ENCODE peak calls at places on chromosomes 5 and 9, in seven cellular contexts. I is HCT116, P is A549, R is SK-N-SH, F is HepG2, C is GM12878, Q is GM23338. D is an unnamed sample.

GRCh38 chr5:31408814-31409213 is 123.1 kb downstream of the DROSHA start:
- DNase-seq in R (no peak), F (no peak), Q (no peak), C (no peak), P (no peak), I (no peak), D (no peak)

GRCh38 chr5:15704397-15704947 is 204.5 kb downstream of the FBXL7 start:
- DNase-seq in C (no peak), Q (no peak), R (no peak), P (no peak), I (no peak), F (no peak), D (no peak)

GRCh38 chr9:31500422-31500821 is 884.0 kb upstream of the ACO1 start:
- DNase-seq in I (no peak), Q (no peak), F (no peak), P (no peak), C (no peak), R (no peak), D (no peak)

GRCh38 chr9:133712221-133713100 is 25.7 kb downstream of the SARDH start:
- DNase-seq in R (no peak), I (no peak), Q (no peak), P (no peak), F (no peak), C (no peak), D (no peak)

GRCh38 chr9:133107961-133108793 is 12.9 kb downstream of the RALGDS start:
- DNase-seq in I (no peak), F (no peak), C (no peak), P (no peak), R (no peak), Q (no peak), D (no peak)

GRCh38 chr5:96322217-96322616 is 110.8 kb downstream of the PCSK1 start:
- DNase-seq in P (no peak), F (no peak), C (no peak), R (no peak), Q (no peak), I (no peak), D (no peak)

GRCh38 chr5:94744906-94745305 is 126.4 kb downstream of the SLF1 start:
- DNase-seq in Q (no peak), I (no peak), P (no peak), F (no peak), R (no peak), C (no peak), D (no peak)

GRCh38 chr5:51272957-51273356 is 110.3 kb upstream of the ISL1 start:
- DNase-seq in F (no peak), P (no peak), C (no peak), Q (peak), I (no peak), R (no peak), D (no peak)

GRCh38 chr5:43973318-43973717 is 370.3 kb downstream of the NNT start:
- DNase-seq in F (peak), Q (no peak), R (no peak), P (no peak), C (no peak), I (no peak), D (peak)

GRCh38 chr5:57366744-57367143 is 115.9 kb downstream of the ACTBL2 start:
- DNase-seq in Q (no peak), I (peak), C (no peak), R (no peak), P (peak), F (peak), D (no peak)

GRCh38 chr5:68962632-68963484 is 131.0 kb upstream of the SLC30A5 start:
- DNase-seq in Q (peak), I (peak), R (peak), P (peak), C (no peak), F (peak), D (peak)

GRCh38 chr5:141733198-141733597 is 51.2 kb upstream of the ARAP3 start:
- DNase-seq in P (no peak), F (no peak), I (no peak), C (no peak), R (no peak), Q (no peak), D (no peak)

GRCh38 chr9:91160599-91161464 is 200.9 kb downstream of the AUH start:
- DNase-seq in I (no peak), R (no peak), P (no peak), Q (no peak), F (no peak), C (no peak), D (no peak)

GRCh38 chr5:169735913-169736312 is 98.8 kb downstream of the DOCK2 start:
- DNase-seq in F (no peak), I (no peak), Q (no peak), P (no peak), C (no peak), R (no peak), D (no peak)

GRCh38 chr5:88045931-88046461 is 222.6 kb downstream of the TMEM161B start:
- DNase-seq in C (no peak), P (no peak), R (no peak), Q (no peak), I (no peak), F (no peak), D (no peak)

GRCh38 chr5:61055434-61056006 is 106.7 kb downstream of the SMIM15 start:
- DNase-seq in C (peak), P (peak), F (peak), R (peak), Q (peak), I (no peak), D (peak)

GRCh38 chr9:21728781-21729180 is 73.7 kb upstream of the MTAP start:
- DNase-seq in C (no peak), R (no peak), P (no peak), F (no peak), I (no peak), Q (no peak), D (no peak)

GRCh38 chr9:135586601-135587109 is 25.1 kb downstream of the PAEP start:
- DNase-seq in C (no peak), R (no peak), F (no peak), Q (no peak), I (no peak), P (no peak), D (no peak)

GRCh38 chr9:137575382-137575724 is 3.4 kb downstream of the DPH7 start:
- DNase-seq in R (no peak), C (peak), P (no peak), F (no peak), I (no peak), Q (no peak), D (no peak)

GRCh38 chr5:131252824-131253171 is 11.1 kb upstream of the CDC42SE2 start:
- DNase-seq in Q (no peak), C (peak), R (no peak), P (no peak), F (no peak), I (no peak), D (peak)

GRCh38 chr5:170520319-170520718 is 16.5 kb downstream of the KCNIP1 start:
- DNase-seq in C (no peak), R (no peak), I (no peak), P (no peak), F (no peak), Q (no peak), D (no peak)

GRCh38 chr5:36820900-36821299 is 55.7 kb upstream of the NIPBL start:
- DNase-seq in C (no peak), R (no peak), I (no peak), Q (no peak), F (no peak), P (no peak), D (peak)

GRCh38 chr5:126808619-126809018 is 31.7 kb downstream of the LMNB1 start:
- DNase-seq in R (peak), P (peak), I (no peak), F (peak), C (no peak), Q (peak), D (no peak)

GRCh38 chr9:114202396-114202795 is 47.1 kb downstream of the COL27A1 start:
- DNase-seq in F (no peak), C (no peak), P (no peak), I (no peak), Q (no peak), R (no peak), D (peak)

GRCh38 chr9:125430161-125430485 is 168.5 kb downstream of the GAPVD1 start:
- DNase-seq in P (no peak), R (peak), C (no peak), Q (no peak), F (no peak), I (no peak), D (no peak)

GRCh38 chr5:43699910-43700309 is 96.9 kb downstream of the NNT start:
- DNase-seq in R (no peak), F (no peak), C (no peak), I (no peak), Q (no peak), P (no peak), D (no peak)

DNA sequence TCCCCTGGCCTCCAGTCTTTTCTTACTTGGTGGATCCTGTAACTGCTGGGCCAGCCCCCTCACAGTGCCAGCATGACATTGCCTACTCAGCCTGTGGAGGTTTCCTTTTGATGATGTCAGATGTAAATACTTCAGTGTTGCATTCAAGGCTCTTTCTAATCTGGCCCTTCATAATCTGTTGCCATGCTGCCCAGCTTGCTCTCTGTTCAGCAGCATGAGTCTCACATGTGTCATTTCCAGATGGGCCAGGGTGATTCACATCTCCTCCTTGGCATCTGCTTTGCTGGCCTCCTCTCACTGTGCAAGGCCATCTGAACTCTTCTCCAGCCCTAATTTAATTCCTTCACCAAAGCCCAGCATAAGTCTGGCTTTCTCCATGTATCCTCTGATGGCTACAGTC is 57.2 kb downstream of the MAST4 start:
- DNase-seq in P (no peak), I (no peak), C (no peak), Q (no peak), F (no peak), R (no peak), D (no peak)
- TF ChIP-seq REST in P (no peak), I (no peak), C (no peak), Q (no peak), F (no peak), R (no peak), D (no peak)

DNA sequence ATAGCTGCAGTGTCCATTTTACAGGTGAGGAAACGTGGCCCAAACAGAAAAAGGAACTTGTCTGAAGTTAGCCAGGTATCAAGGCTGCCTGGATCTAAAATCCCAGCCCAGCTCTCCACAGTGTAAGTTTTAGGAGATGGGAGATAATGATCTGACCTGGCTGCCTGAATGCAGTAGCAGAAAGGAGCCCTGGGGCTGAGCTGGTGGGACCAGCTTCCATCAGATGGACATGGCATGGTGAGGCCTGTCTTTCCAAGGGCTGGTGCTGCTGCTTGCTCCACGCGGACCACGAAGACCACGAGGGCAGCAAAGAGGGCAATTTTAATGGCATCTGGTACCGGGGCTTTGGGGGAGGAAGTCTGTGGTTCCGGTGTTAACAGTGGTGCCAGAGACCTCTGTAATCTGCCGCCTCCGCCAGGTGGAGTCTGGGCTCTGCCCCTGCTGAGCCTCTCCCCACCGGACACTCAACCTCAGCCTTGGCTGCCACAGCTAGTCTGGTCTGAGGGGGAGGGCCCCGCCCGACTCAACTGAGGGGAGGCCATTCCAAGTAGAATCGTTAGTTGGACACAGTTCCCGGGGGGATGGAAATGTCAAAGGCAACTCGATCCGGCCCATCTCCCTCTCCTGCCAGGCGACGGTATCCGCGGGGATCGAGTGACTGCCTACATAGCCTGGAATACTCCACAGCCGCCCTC is 650 bp downstream of the MYORG start:
- DNase-seq in C (no peak), I (no peak), Q (peak), P (peak), R (peak), F (peak), D (peak)
- TF ChIP-seq CTCF in C (no peak), I (peak), Q (no peak), P (peak), R (peak), F (peak), D (peak)

DNA sequence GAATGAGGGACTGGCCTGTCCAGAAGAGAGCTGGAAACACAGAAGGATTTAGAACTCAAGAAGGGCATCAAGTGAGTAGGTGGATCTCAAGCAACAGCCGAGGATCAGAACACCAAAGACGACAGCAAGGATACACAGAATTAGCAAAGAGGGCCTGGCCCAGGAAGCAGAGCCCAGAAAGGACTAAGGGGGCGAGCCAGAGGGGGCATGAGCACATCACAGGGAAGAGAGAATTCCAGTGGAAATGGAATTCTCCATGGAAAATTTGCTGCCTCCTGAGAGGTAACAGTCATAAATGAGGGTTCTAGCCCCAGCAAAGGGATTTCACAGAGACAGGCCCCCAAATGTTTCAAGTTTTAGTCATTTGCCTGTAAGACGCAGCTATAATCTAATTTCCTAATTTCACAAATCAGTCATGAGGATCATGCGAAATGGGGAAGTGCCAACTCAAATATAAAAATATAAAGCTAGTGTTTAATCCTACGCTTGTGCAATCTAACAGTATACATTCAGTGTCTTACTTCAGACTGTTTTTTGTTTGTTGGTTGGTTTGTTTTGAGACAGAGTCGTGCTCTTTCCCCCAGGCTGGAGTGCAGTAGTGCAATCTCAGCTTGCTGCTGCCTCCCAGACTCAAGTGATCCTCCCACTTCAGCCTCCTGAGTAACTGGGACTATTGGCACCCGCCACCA is 46.7 kb downstream of the FNBP1 start:
- DNase-seq in R (no peak), P (no peak), F (no peak), I (no peak), C (no peak), Q (no peak), D (peak)
- H3K27ac ChIP-seq in R (peak), P (no peak), F (no peak), I (no peak), C (peak), Q (no peak), D (peak)

DNA sequence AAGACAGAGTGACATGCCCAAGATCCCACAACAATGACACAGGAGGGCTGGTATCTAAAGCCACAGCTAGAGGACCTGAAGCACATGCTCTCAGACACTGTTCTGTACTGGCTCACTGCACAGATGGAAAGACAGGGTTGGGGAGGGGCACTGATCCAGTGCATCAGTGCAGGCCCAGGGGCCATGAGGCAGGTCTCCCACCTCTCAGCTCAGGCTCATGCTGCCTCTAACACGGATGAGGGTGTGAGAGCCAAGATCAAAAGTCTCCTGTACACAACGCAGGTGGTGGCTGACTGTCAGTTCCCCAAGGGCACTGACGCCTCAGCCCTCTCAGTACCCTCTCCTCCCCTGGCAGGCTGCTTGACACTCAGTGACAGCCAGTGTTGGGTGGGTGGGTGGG is 10.9 kb downstream of the RAPGEF1 start:
- DNase-seq in I (no peak), F (no peak), R (peak), C (no peak), P (no peak), Q (no peak), D (peak)
- TF ChIP-seq REST in I (no peak), F (no peak), R (no peak), C (no peak), P (no peak), Q (no peak), D (no peak)

DNA sequence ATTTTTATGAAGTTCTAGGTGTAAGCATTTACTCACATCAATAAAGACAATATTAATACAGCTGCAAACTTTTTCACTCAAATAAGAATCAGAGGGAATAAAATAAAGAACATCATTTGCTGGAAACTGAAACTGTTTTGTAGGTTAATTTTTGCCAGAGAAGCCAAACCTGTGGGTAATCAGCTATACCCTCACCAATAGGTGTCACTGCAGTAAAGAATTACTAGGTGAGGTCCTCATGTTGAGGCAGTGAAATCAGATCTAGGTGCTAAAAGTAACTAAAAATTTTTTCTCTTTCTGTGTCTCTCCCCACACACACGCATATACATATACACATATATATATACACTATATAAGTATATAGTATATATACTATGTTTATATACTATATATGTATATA is 1016.3 kb upstream of the SEMA6A start:
- DNase-seq in F (peak), I (peak), R (peak), C (no peak), P (no peak), Q (peak), D (no peak)
- TF ChIP-seq CTCF in F (peak), I (peak), R (no peak), C (peak), P (no peak), Q (peak), D (no peak)

DNA sequence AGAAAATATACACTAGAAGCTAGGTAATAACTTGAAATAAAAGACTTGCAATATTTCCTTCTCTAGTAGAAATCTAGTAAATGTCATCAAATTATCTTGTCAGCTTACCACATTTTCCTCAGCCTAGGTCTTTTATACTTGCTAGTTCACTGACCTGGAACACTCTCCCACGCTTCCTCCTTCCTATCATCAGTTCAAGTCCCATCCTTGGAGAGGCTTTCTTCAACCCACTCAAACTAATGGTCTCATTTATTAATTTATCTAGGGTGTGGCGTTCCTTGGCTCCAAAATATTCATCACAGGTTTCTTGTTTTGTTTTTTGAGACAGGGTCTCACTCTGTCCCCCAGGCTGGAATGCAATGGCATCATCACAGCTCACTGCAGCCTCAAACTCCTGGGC is 2.9 kb downstream of the FAM13B start:
- DNase-seq in I (no peak), C (no peak), P (no peak), F (no peak), Q (no peak), R (no peak), D (no peak)
- H3K27ac ChIP-seq in I (no peak), C (peak), P (no peak), F (no peak), Q (no peak), R (no peak), D (no peak)

GRCh38 chr5:139653616-139654015 is 5.5 kb downstream of the CXXC5 start:
- DNase-seq in F (no peak), I (no peak), R (no peak), Q (peak), C (no peak), P (no peak), D (no peak)

GRCh38 chr5:139655727-139656271 is 7.7 kb downstream of the CXXC5 start:
- DNase-seq in R (peak), Q (peak), I (no peak), F (peak), P (no peak), C (no peak), D (no peak)

GRCh38 chr5:139652788-139653241 is 4.7 kb downstream of the CXXC5 start:
- DNase-seq in C (no peak), I (no peak), Q (no peak), R (no peak), F (no peak), P (no peak), D (no peak)

GRCh38 chr5:139654875-139655491 is 6.8 kb downstream of the CXXC5 start:
- DNase-seq in F (no peak), C (no peak), R (peak), P (no peak), I (no peak), Q (no peak), D (no peak)

GRCh38 chr5:139654464-139654863 is 6.3 kb downstream of the CXXC5 start:
- DNase-seq in C (no peak), I (no peak), R (no peak), Q (no peak), P (no peak), F (no peak), D (no peak)
- TF ChIP-seq REST in C (no peak), I (no peak), R (no peak), Q (no peak), P (no peak), F (no peak), D (no peak)

DNA sequence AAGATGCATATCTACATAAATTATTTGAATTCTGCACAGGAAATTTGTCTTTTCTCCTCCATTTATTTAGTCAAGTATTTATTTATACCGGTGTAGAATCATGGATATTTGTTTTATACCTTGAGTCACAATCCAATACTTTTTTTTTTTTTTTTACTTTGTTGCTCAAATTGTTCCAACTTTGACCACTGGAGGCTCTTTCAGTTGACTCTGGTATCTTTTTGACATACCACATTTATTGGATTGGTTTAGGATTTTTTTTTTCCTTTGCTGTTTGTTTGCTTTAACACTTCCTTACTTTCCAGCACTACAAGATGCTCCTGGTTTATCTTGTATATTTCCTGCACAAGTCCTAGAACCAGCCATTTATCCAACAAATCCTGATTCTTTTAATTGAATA is 543.1 kb upstream of the RIOK2 start:
- DNase-seq in F (no peak), C (no peak), P (no peak), R (no peak), Q (peak), I (no peak), D (no peak)
- TF ChIP-seq CTCF in F (no peak), C (no peak), P (no peak), R (peak), Q (peak), I (peak), D (no peak)

D was measured in HL-60.